ENCODE peak calls at places on chromosomes 2 and 18, in nine cellular contexts. G, K, F, T, U, N, Z, M and R are unnamed samples.

GRCh38 chr2:135650721-135651120 is 90.9 kb upstream of the UBXN4 start:
- DNase-seq in Z (no peak), U (no peak), N (no peak), F (peak), M (no peak), K (no peak), G (no peak), T (no peak), R (no peak)

GRCh38 chr2:216070195-216070594 is 11.4 kb downstream of the PECR start:
- DNase-seq in F (no peak), U (no peak), Z (no peak), M (no peak), T (no peak), N (no peak), K (no peak), G (no peak), R (no peak)

GRCh38 chr2:190843874-190844699 is 36.5 kb upstream of the GLS start:
- DNase-seq in F (peak), N (no peak), K (no peak), G (no peak), U (no peak), T (peak), Z (no peak), M (no peak), R (no peak)

GRCh38 chr2:172281648-172282576 is 145.5 kb upstream of the ITGA6 start:
- DNase-seq in U (peak), M (no peak), F (peak), N (no peak), Z (no peak), K (no peak), G (no peak), T (no peak), R (no peak)

GRCh38 chr2:182650704-182651103 is 65.4 kb upstream of the DNAJC10 start:
- DNase-seq in T (peak), F (peak), Z (peak), M (no peak), G (no peak), K (no peak), U (no peak), N (no peak), R (no peak)

GRCh38 chr2:172409042-172409441 is 18.3 kb upstream of the ITGA6 start:
- DNase-seq in F (no peak), T (no peak), G (no peak), K (no peak), N (no peak), Z (no peak), M (no peak), U (no peak), R (no peak)

GRCh38 chr18:58538604-58539386 is 90.1 kb downstream of the ALPK2 start:
- DNase-seq in N (no peak), K (no peak), U (no peak), G (no peak), T (peak), M (no peak), F (no peak), Z (no peak), R (no peak)

GRCh38 chr2:196914867-196915465 is 11.5 kb downstream of the PGAP1 start:
- DNase-seq in N (no peak), G (no peak), U (no peak), Z (no peak), M (no peak), K (no peak), T (no peak), F (no peak), R (no peak)

GRCh38 chr18:46630160-46630559 is 26.9 kb downstream of the LOXHD1 start:
- DNase-seq in M (no peak), K (no peak), U (no peak), N (no peak), Z (no peak), G (no peak), T (no peak), F (peak), R (no peak)

GRCh38 chr2:223285505-223286265 is 233.7 kb downstream of the KCNE4 start:
- DNase-seq in M (no peak), G (no peak), Z (no peak), N (no peak), U (no peak), F (no peak), T (no peak), K (no peak), R (no peak)

GRCh38 chr2:217899231-217900009 is 103.4 kb downstream of the TNS1 start:
- DNase-seq in K (peak), N (peak), Z (peak), M (peak), G (peak), F (peak), U (peak), T (peak), R (peak)

GRCh38 chr2:100588071-100588786 is 25.4 kb downstream of the PDCL3 start:
- DNase-seq in U (no peak), M (no peak), T (no peak), N (no peak), K (no peak), Z (no peak), F (peak), G (no peak), R (no peak)

GRCh38 chr18:55779711-55780590 is 192.0 kb upstream of the TCF4 start:
- DNase-seq in K (peak), T (no peak), Z (peak), G (no peak), U (no peak), M (no peak), N (peak), F (no peak), R (peak)

GRCh38 chr2:101064868-101065549 is 62.9 kb downstream of the RPL31 start:
- DNase-seq in N (no peak), F (peak), M (peak), G (no peak), T (peak), K (no peak), U (no peak), Z (no peak), R (no peak)

GRCh38 chr2:43269074-43269572 is 42.7 kb upstream of the ZFP36L2 start:
- DNase-seq in T (no peak), Z (peak), U (peak), G (peak), M (peak), K (peak), F (peak), N (peak), R (peak)

GRCh38 chr2:60116167-60116870 is 437.1 kb downstream of the BCL11A start:
- DNase-seq in U (no peak), M (no peak), G (no peak), Z (no peak), N (no peak), F (no peak), T (no peak), K (no peak), R (no peak)

GRCh38 chr18:37322497-37323035 is 243.0 kb downstream of the CELF4 start:
- DNase-seq in U (no peak), K (peak), G (no peak), N (peak), Z (peak), M (no peak), T (peak), F (peak), R (no peak)

GRCh38 chr2:200913654-200914053 is 24.5 kb downstream of the NIF3L1 start:
- DNase-seq in U (no peak), K (no peak), F (peak), Z (no peak), G (no peak), N (no peak), T (no peak), M (no peak), R (no peak)

GRCh38 chr2:109435866-109436634 is 177.7 kb downstream of the SEPTIN10 start:
- DNase-seq in T (no peak), N (no peak), F (no peak), M (no peak), K (no peak), Z (no peak), U (no peak), G (peak), R (no peak)

GRCh38 chr2:119517433-119517832 is 6.8 kb downstream of the SCTR start:
- DNase-seq in N (peak), U (no peak), G (peak), Z (peak), K (peak), T (peak), F (peak), M (no peak), R (peak)

GRCh38 chr2:160269365-160269764 is 69.3 kb upstream of the ITGB6 start:
- DNase-seq in M (no peak), Z (peak), U (no peak), K (no peak), T (no peak), G (no peak), N (peak), F (peak), R (peak)

GRCh38 chr18:42893991-42894390 is 221.5 kb downstream of the RIT2 start:
- DNase-seq in F (no peak), T (no peak), Z (no peak), N (no peak), U (no peak), K (no peak), M (no peak), G (no peak), R (no peak)

GRCh38 chr2:48189552-48190228 is 283.4 kb upstream of the FBXO11 start:
- DNase-seq in N (no peak), G (peak), F (no peak), T (no peak), K (no peak), Z (no peak), M (no peak), U (no peak), R (peak)

GRCh38 chr2:28419003-28419704 is 26.5 kb downstream of the FOSL2 start:
- DNase-seq in K (no peak), G (no peak), T (no peak), M (no peak), F (no peak), U (no peak), N (no peak), Z (no peak), R (peak)

GRCh38 chr2:98807221-98807620 is 76.3 kb upstream of the MGAT4A start:
- DNase-seq in G (no peak), U (no peak), N (no peak), F (no peak), T (no peak), M (no peak), K (no peak), Z (no peak), R (no peak)

GRCh38 chr2:205463626-205464025 is 218.7 kb upstream of the NRP2 start:
- DNase-seq in N (no peak), F (no peak), T (no peak), M (no peak), U (no peak), Z (no peak), K (no peak), G (no peak), R (no peak)

GRCh38 chr2:84832772-84833461 is 48.0 kb downstream of the TRABD2A start:
- DNase-seq in F (no peak), M (peak), N (no peak), U (no peak), G (peak), Z (no peak), K (no peak), T (no peak), R (no peak)

GRCh38 chr18:12014976-12015696 is 33.8 kb downstream of the IMPA2 start:
- DNase-seq in T (no peak), K (no peak), M (no peak), G (no peak), Z (peak), N (no peak), F (no peak), U (no peak), R (no peak)
- TF ChIP-seq CTCF in T (no peak), K (no peak), M (no peak), G (no peak), Z (no peak), N (no peak), F (no peak), U (no peak), R (no peak)

DNA sequence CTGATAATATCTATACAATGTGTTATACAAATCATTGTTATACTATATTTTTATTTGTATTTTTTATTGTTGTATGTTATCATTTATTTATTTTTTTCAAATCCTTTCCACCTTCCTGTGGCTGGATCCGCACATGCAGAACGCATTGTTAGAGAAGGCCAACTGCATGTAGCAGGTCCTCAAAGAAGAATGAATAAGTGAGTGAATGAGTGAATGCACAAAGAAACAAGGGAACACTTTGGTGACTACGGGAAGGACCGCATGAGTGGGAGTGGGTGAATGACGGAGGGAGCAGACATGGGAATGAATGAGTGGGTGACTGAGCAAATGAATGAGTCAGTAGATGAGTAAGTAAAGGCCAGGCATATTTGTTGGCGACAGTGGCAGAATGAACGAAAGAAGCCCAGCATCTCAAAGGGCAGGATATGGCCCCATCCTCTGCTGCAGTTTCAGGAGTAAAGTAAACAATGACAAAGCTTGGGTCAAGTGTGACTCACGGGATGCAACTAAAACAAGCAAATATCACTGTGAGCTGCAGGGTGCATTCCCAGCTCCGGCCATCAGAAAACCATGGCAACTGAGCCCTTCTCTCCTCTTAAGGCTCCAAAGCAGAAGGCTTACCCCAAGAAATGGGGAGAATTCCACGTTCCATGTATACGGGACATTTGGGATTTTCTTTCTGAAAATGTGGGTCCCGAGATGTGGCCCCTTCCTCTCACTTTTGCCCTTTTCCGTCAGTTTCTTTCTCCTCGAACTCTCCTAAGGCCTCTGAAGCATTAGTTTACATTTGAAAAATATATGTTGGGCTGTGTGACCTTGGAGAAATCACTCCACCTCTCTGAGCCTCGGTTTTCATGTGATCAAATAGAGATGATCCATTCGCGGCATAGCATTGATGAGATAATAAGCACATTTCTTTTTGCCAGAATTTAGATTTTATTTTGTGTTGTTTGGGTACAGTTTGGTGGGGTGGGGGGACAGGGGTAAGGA is 24.5 kb downstream of the KCNF1 start:
- DNase-seq in N (no peak), M (no peak), U (peak), Z (no peak), F (peak), T (peak), K (peak), G (no peak), R (no peak)
- TF ChIP-seq CTCF in N (no peak), M (no peak), U (peak), Z (no peak), F (no peak), T (no peak), K (peak), G (no peak), R (no peak)

DNA sequence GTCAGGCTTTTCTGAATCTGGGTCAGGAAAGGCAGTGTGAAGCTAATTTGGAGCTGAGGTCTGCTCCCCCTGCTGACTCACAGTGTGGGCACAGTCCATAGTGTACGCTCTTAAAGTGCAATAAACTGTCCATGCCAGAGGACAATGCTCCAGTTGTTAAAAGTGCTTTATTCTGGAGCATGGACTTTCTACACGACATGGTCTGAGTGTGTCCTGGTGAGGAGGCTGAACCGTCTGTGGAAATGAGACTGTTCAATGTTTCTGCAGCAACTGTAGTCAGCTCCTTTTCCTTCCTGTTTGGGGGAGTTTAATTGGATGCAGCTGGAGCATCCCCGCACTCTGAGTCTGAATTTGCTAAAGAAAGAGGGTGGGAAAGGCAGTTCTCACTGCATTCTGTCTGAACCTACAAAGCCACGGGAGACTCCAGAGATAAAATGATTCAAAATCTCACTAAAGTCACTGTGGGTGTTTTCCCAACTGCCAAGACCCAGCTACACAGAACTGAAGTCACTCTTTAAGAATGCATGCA is 110.2 kb upstream of the TRIB2 start:
- DNase-seq in M (no peak), Z (peak), G (no peak), U (no peak), K (no peak), F (peak), N (no peak), T (no peak), R (no peak)
- TF ChIP-seq CTCF in M (no peak), Z (peak), G (no peak), U (peak), K (peak), F (no peak), N (no peak), T (no peak), R (no peak)

GRCh38 chr18:74632088-74632679 is 34.5 kb downstream of the ZNF407 start:
- DNase-seq in F (no peak), U (no peak), N (no peak), M (no peak), K (no peak), Z (no peak), G (no peak), T (no peak), R (peak)

GRCh38 chr18:74630804-74631203 is 33.1 kb downstream of the ZNF407 start:
- DNase-seq in K (no peak), U (no peak), F (no peak), T (no peak), N (no peak), G (no peak), M (no peak), Z (no peak), R (no peak)

GRCh38 chr18:74632856-74633255 is 35.2 kb downstream of the ZNF407 start:
- DNase-seq in F (no peak), G (no peak), Z (no peak), T (no peak), U (no peak), M (no peak), K (no peak), N (no peak), R (no peak)

GRCh38 chr18:74633652-74634352 is 36.1 kb downstream of the ZNF407 start:
- DNase-seq in K (no peak), F (peak), M (no peak), T (no peak), U (no peak), N (no peak), Z (no peak), G (no peak), R (no peak)

GRCh38 chr18:74631242-74632087 is 33.8 kb downstream of the ZNF407 start:
- DNase-seq in M (no peak), Z (no peak), G (no peak), K (no peak), U (peak), F (peak), T (no peak), N (no peak), R (no peak)
- TF ChIP-seq CTCF in M (no peak), Z (no peak), G (no peak), K (no peak), U (no peak), F (no peak), T (no peak), N (no peak), R (no peak)

GRCh38 chr2:110999626-111000025 is 121.1 kb upstream of the BCL2L11 start:
- DNase-seq in G (no peak), T (no peak), M (no peak), K (no peak), Z (no peak), F (no peak), N (no peak), U (no peak), R (no peak)

GRCh38 chr2:110994250-110994961 is 126.3 kb upstream of the BCL2L11 start:
- DNase-seq in Z (no peak), G (no peak), M (no peak), F (no peak), T (no peak), K (no peak), U (no peak), N (no peak), R (no peak)

GRCh38 chr2:110992886-110993285 is 127.8 kb upstream of the BCL2L11 start:
- DNase-seq in K (no peak), F (no peak), T (no peak), N (no peak), G (no peak), M (no peak), Z (no peak), U (no peak), R (no peak)

GRCh38 chr2:110993557-110994231 is 127.0 kb upstream of the BCL2L11 start:
- DNase-seq in U (no peak), F (no peak), M (no peak), K (no peak), Z (peak), G (peak), N (no peak), T (no peak), R (no peak)

GRCh38 chr2:110997646-110998045 is 123.1 kb upstream of the BCL2L11 start:
- DNase-seq in T (no peak), K (no peak), Z (no peak), M (no peak), G (no peak), F (no peak), U (no peak), N (no peak), R (no peak)
- TF ChIP-seq CTCF in T (no peak), K (no peak), Z (no peak), M (no peak), G (no peak), F (no peak), U (no peak), N (no peak), R (no peak)

DNA sequence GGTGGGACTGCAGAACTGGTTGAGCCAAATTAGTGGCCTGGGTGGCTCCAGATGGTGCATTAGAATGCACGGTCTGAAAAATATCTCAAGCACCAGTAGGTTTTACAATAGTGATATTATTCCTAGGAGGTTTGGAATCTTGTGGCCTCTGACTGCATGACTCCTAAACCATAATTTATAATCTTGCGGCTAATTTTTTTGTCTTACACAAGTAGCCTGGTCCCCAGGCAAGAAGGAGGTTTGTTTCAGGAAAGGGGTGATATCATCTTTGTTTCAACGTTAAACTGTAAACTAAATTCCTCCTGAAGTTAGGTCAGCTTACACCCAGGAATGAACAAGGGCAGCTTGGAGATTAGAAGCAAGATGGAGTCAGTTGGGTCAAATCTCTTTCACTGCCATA is 98.9 kb upstream of the ARL4C start:
- DNase-seq in K (no peak), M (no peak), G (no peak), U (peak), N (no peak), F (peak), Z (no peak), T (no peak), R (no peak)
- TF ChIP-seq CTCF in K (no peak), M (no peak), G (no peak), U (no peak), N (no peak), F (no peak), Z (no peak), T (no peak), R (no peak)